ENCODE peak calls at places on chromosomes 6 and 20, in four cellular contexts. O is cardiac muscle cell, R is lower lobe of right lung, X is tibial nerve. U is an unnamed sample.

GRCh38 chr20:47950103-47950502 is 164.8 kb upstream of the SULF2 start:
- DNase-seq in O (peak; percentile 53), X (no peak), R (no peak), U (no peak)

GRCh38 chr6:56490994-56491393 is 151.7 kb downstream of the DST start:
- DNase-seq in X (no peak), R (no peak), O (no peak), U (no peak)

GRCh38 chr6:77740380-77740779 is 87.5 kb downstream of the MEI4 start:
- DNase-seq in O (no peak), X (no peak), R (no peak), U (no peak)

GRCh38 chr20:63247678-63248228 is 6.5 kb downstream of the NKAIN4 start:
- DNase-seq in R (no peak), X (no peak), O (no peak), U (no peak)

GRCh38 chr6:136031982-136032381 is 180.5 kb downstream of the PDE7B start:
- DNase-seq in X (peak; percentile 42), R (no peak), O (peak; percentile 22), U (no peak)

GRCh38 chr6:93842178-93842577 is 422.8 kb upstream of the EPHA7 start:
- DNase-seq in R (no peak), X (no peak), O (no peak), U (no peak)

GRCh38 chr6:37934276-37934675 is 114.7 kb downstream of the ZFAND3 start:
- DNase-seq in O (no peak), R (no peak), X (no peak), U (no peak)

GRCh38 chr6:52391599-52391998 is 28.5 kb upstream of the EFHC1 start:
- DNase-seq in O (no peak), X (no peak), R (no peak), U (no peak)

GRCh38 chr6:107591346-107591745 is 101.4 kb downstream of the SOBP start:
- DNase-seq in O (no peak), X (no peak), R (no peak), U (no peak)

GRCh38 chr6:70413114-70413828 is at the start of gene FAM135A:
- DNase-seq in R (peak; percentile 98), O (peak; percentile 100), X (peak; percentile 96), U (peak; percentile 97)

GRCh38 chr20:49989234-49990065 is 6.7 kb downstream of the SNAI1 start:
- DNase-seq in R (peak; percentile 57), X (peak; percentile 72), O (no peak), U (no peak)

GRCh38 chr6:34226066-34226465 is 10.6 kb upstream of the HMGA1 start:
- DNase-seq in R (no peak), O (no peak), X (no peak), U (no peak)

GRCh38 chr6:42928748-42929087 is 562 bp upstream of the CNPY3 start:
- DNase-seq in O (no peak), R (no peak), X (no peak), U (no peak)

GRCh38 chr6:149130093-149130872 is 187.2 kb upstream of the TAB2 start:
- DNase-seq in O (peak; percentile 40), R (no peak), X (no peak), U (no peak)

GRCh38 chr6:106727480-106728153 is 98.2 kb downstream of the QRSL1 start:
- DNase-seq in X (no peak), R (no peak), O (no peak), U (no peak)

GRCh38 chr20:5531318-5532081 is 214.7 kb upstream of the PROKR2 start:
- DNase-seq in X (no peak), O (no peak), R (peak; percentile 48), U (no peak)

GRCh38 chr6:21754891-21755290 is 161.3 kb downstream of the SOX4 start:
- DNase-seq in O (no peak), X (no peak), R (no peak), U (no peak)
- H3K4me3 ChIP-seq in O (no peak overlapping the region), X (no peak overlapping the region), R (no peak overlapping the region), U (no peak overlapping the region)

GRCh38 chr20:3167738-3168078 is 5.6 kb downstream of the LZTS3 start:
- DNase-seq in R (no peak), X (no peak), O (no peak), U (no peak)
- H3K4me3 ChIP-seq in R (peak overlapping the region; percentile 48), X (no peak overlapping the region), O (no peak overlapping the region), U (no peak overlapping the region)

GRCh38 chr6:15410126-15410391 is 164.2 kb downstream of the JARID2 start:
- DNase-seq in O (no peak), R (no peak), X (no peak), U (no peak)

GRCh38 chr6:15409301-15410125 is 163.6 kb downstream of the JARID2 start:
- DNase-seq in O (no peak), X (no peak), R (no peak), U (no peak)

GRCh38 chr6:15410752-15411151 is 164.9 kb downstream of the JARID2 start:
- DNase-seq in O (no peak), X (no peak), R (no peak), U (no peak)

GRCh38 chr6:15408008-15408407 is 162.1 kb downstream of the JARID2 start:
- DNase-seq in O (no peak), X (no peak), R (no peak), U (no peak)

GRCh38 chr6:15408758-15409157 is 162.9 kb downstream of the JARID2 start:
- DNase-seq in X (no peak), O (no peak), R (no peak), U (no peak)
- H3K4me3 ChIP-seq in X (no peak overlapping the region), O (no peak overlapping the region), R (no peak overlapping the region), U (no peak overlapping the region)

GRCh38 chr20:21703740-21704407 is 1.6 kb upstream of the PAX1 start:
- DNase-seq in X (no peak), O (no peak), R (no peak), U (no peak)
- H3K4me3 ChIP-seq in X (no peak overlapping the region), O (no peak overlapping the region), R (no peak overlapping the region), U (no peak overlapping the region)

DNA sequence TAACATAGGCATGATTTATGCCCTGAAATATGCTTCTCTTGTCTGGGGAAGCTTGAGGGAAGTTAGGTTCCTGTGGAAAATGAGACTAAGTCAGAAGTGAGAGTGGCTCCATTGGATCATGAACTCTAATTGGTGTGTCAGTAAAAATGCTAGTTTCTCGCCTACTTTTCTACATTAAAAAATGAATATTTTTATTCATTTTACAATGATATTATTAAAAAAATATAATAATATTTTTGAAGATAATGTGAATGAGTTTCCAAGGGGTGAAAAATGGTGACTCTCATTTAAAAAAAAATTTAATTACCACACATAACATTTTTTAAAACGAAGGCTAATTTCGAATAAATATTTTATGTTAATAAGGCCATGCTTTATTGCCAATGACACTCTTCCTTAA is 84.2 kb downstream of the HIVEP1 start:
- DNase-seq in X (no peak), R (no peak), O (no peak), U (no peak)
- H3K4me3 ChIP-seq in X (no peak overlapping the region), R (no peak overlapping the region), O (no peak overlapping the region), U (no peak overlapping the region)

GRCh38 chr6:151719070-151719469 is 88.4 kb upstream of the ESR1 start:
- DNase-seq in X (no peak), R (no peak), O (no peak), U (no peak)
- H3K4me3 ChIP-seq in X (no peak overlapping the region), R (no peak overlapping the region), O (no peak overlapping the region), U (no peak overlapping the region)

DNA sequence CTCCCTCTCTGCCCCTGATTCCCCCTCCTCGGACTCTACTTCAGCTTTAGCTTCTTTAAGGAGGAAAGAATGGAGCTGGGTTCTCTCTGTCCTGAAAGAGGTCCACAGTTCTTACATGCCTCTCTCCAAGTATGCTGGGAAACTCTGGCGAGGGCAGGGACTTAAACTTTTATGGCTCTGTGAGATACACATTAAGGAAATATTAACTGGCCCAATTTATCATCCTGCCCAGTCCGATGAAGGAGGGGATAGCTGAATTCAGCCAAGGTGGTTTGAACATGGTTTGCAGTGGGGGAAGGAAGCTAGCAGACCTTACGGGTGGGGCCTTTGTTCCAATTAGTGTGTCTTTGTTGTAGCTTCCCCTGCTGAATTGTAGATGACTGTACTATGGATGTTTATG is 121.7 kb downstream of the EYA4 start:
- DNase-seq in X (no peak), R (no peak), O (no peak), U (no peak)
- H3K4me3 ChIP-seq in X (no peak overlapping the region), R (no peak overlapping the region), O (no peak overlapping the region), U (peak overlapping the region; percentile 8)

U was measured in gastrocnemius medialis.